ENCODE peak calls at places on chromosomes 6 and 20, in six cellular contexts. W is HL-60; D is tibial artery; J is CD8-positive, alpha-beta T cell; O is fibroblast of lung; F is colonic mucosa. L is an unnamed sample.

GRCh38 chr6:131451330-131452195 is 121.5 kb upstream of the ARG1 start:
- DNase-seq in W (no peak), D (no peak), J (no peak), O (no peak), F (no peak), L (no peak)

GRCh38 chr6:39665871-39666270 is 59.3 kb downstream of the KIF6 start:
- DNase-seq in W (no peak), D (no peak), J (no peak), O (no peak), F (no peak), L (no peak)

GRCh38 chr6:17905611-17906592 is 81.5 kb downstream of the KIF13A start:
- DNase-seq in W (no peak), D (no peak), J (no peak), O (peak), F (no peak), L (no peak)

GRCh38 chr20:51429144-51429482 is 113.4 kb downstream of the NFATC2 start:
- DNase-seq in W (no peak), D (no peak), J (no peak), O (no peak), F (no peak), L (no peak)

GRCh38 chr20:2652724-2653510 is 485 bp downstream of the NOP56 start:
- DNase-seq in W (peak), D (peak), J (peak), O (no peak), F (peak), L (peak)

GRCh38 chr6:75830959-75831885 is 82.2 kb downstream of the MYO6 start:
- DNase-seq in W (no peak), D (no peak), J (no peak), O (no peak), F (no peak), L (no peak)

GRCh38 chr6:42898891-42899361 is 16.9 kb upstream of the PTCRA start:
- DNase-seq in W (no peak), D (peak), J (peak), O (peak), F (peak), L (no peak)

GRCh38 chr6:9593566-9593965 is 821.3 kb downstream of the TFAP2A start:
- DNase-seq in W (no peak), D (no peak), J (no peak), O (no peak), F (no peak), L (no peak)

GRCh38 chr20:34316191-34316814 is 13.1 kb upstream of the AHCY start:
- DNase-seq in W (no peak), D (no peak), J (no peak), O (peak), F (no peak), L (no peak)

GRCh38 chr20:58989196-58989595 is 8.1 kb downstream of the NELFCD start:
- DNase-seq in W (no peak), D (no peak), J (no peak), O (no peak), F (no peak), L (peak)

GRCh38 chr6:21371676-21372161 is 221.8 kb upstream of the SOX4 start:
- DNase-seq in W (no peak), D (no peak), J (no peak), O (peak), F (no peak), L (no peak)

GRCh38 chr6:168347615-168348014 is 28.0 kb upstream of the DACT2 start:
- DNase-seq in W (no peak), D (no peak), J (no peak), O (no peak), F (no peak), L (no peak)

GRCh38 chr6:71531841-71532240 is 243.2 kb downstream of the OGFRL1 start:
- DNase-seq in W (no peak), D (no peak), J (no peak), O (no peak), F (no peak), L (peak)

GRCh38 chr20:2521369-2522305 is 12.9 kb upstream of the ZNF343 start:
- DNase-seq in W (no peak), D (no peak), J (no peak), O (peak), F (peak), L (peak)

GRCh38 chr6:34360556-34360955 is 31.9 kb downstream of the NUDT3 start:
- DNase-seq in W (no peak), D (no peak), J (no peak), O (peak), F (no peak), L (no peak)

GRCh38 chr6:134619789-134620188 is 301.9 kb upstream of the SGK1 start:
- DNase-seq in W (no peak), D (no peak), J (no peak), O (peak), F (no peak), L (no peak)

GRCh38 chr20:3766832-3767433 is 620 bp downstream of the ADISSP start:
- DNase-seq in W (no peak), D (no peak), J (peak), O (no peak), F (no peak), L (no peak)

GRCh38 chr20:5825136-5825719 is 75.0 kb downstream of the SHLD1 start:
- DNase-seq in W (no peak), D (no peak), J (no peak), O (no peak), F (no peak), L (no peak)

GRCh38 chr6:61711849-61712248 is 574.2 kb downstream of the KHDRBS2 start:
- DNase-seq in W (no peak), D (no peak), J (no peak), O (no peak), F (no peak), L (no peak)

GRCh38 chr6:96851858-96852257 is 14.6 kb upstream of the GPR63 start:
- DNase-seq in W (no peak), D (no peak), J (no peak), O (no peak), F (no peak), L (no peak)

GRCh38 chr20:64246616-64247311 is 8.8 kb upstream of the PCMTD2 start:
- DNase-seq in W (no peak), D (no peak), J (no peak), O (no peak), F (no peak), L (no peak)

GRCh38 chr20:10558635-10559187 is 115.1 kb downstream of the JAG1 start:
- DNase-seq in W (no peak), D (no peak), J (peak), O (peak), F (no peak), L (no peak)

GRCh38 chr20:46523696-46524328 is 10.5 kb upstream of the ZNF334 start:
- DNase-seq in W (no peak), D (no peak), J (no peak), O (peak), F (no peak), L (no peak)

GRCh38 chr6:1952726-1953360 is 292.6 kb downstream of the GMDS start:
- DNase-seq in W (no peak), D (no peak), J (no peak), O (peak), F (no peak), L (no peak)

GRCh38 chr20:38004416-38004815 is 28.8 kb downstream of the TTI1 start:
- DNase-seq in W (no peak), D (no peak), J (no peak), O (no peak), F (no peak), L (no peak)

GRCh38 chr20:37649635-37650244 is 44.1 kb upstream of the CTNNBL1 start:
- DNase-seq in W (no peak), D (no peak), J (no peak), O (no peak), F (no peak), L (no peak)

GRCh38 chr20:43658068-43658722 is 8.7 kb upstream of the MYBL2 start:
- DNase-seq in W (no peak), D (no peak), J (no peak), O (no peak), F (no peak), L (no peak)
- TF ChIP-seq CTCF in W (no peak), D (no peak), J (no peak), O (no peak), F (peak), L (no peak)

GRCh38 chr6:32815996-32816395 is 806 bp downstream of the HLA-DOB start:
- DNase-seq in W (no peak), D (no peak), J (no peak), O (no peak), F (no peak), L (no peak)
- H3K27ac ChIP-seq in W (no peak), D (no peak), J (no peak), O (no peak), F (no peak), L (no peak)

DNA sequence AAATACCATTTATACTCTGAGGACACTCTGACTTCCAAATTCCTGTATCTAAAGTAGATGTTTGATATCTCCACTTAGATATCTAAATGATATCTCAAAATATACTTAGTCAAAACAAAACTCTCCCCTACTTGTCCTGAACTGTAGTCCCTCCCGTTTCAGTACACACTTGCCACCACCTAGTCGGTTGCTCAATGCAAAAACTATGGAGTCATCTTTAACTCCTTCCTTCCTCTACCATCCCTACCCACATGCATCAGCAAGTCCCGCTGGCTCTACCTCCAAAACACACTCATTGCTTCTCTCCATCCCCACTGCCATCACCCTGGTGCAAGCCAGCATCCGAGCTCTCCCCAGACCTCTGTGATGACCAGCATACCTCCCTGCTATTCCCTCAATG is 13.2 kb downstream of the STX7 start:
- DNase-seq in W (peak), D (no peak), J (no peak), O (no peak), F (no peak), L (no peak)
- H3K4me3 ChIP-seq in W (no peak), D (no peak), J (no peak), O (no peak), F (no peak), L (no peak)

GRCh38 chr6:115765966-115766365 is 294.7 kb downstream of the FRK start:
- DNase-seq in W (no peak), D (no peak), J (no peak), O (no peak), F (no peak), L (no peak)
- TF ChIP-seq CTCF in W (no peak), D (no peak), J (no peak), O (no peak), F (no peak), L (no peak)

GRCh38 chr6:155417454-155417853 is 38.2 kb downstream of the NOX3 start:
- DNase-seq in W (no peak), D (no peak), J (no peak), O (peak), F (no peak), L (no peak)

GRCh38 chr6:155420492-155420891 is 35.1 kb downstream of the NOX3 start:
- DNase-seq in W (no peak), D (no peak), J (no peak), O (no peak), F (no peak), L (no peak)

GRCh38 chr6:155415953-155416352 is 39.7 kb downstream of the NOX3 start:
- DNase-seq in W (no peak), D (no peak), J (no peak), O (no peak), F (no peak), L (no peak)

GRCh38 chr6:155419161-155419560 is 36.5 kb downstream of the NOX3 start:
- DNase-seq in W (no peak), D (no peak), J (no peak), O (no peak), F (no peak), L (no peak)

GRCh38 chr6:155418017-155418749 is 37.5 kb downstream of the NOX3 start:
- DNase-seq in W (peak), D (peak), J (peak), O (peak), F (peak), L (no peak)
- H3K27ac ChIP-seq in W (peak), D (peak), J (peak), O (peak), F (no peak), L (no peak)

GRCh38 chr6:70520575-70520974 is 46.2 kb upstream of the SDHAF4 start:
- DNase-seq in W (no peak), D (no peak), J (no peak), O (peak), F (no peak), L (no peak)
- H3K4me3 ChIP-seq in W (no peak), D (no peak), J (no peak), O (no peak), F (no peak), L (no peak)

DNA sequence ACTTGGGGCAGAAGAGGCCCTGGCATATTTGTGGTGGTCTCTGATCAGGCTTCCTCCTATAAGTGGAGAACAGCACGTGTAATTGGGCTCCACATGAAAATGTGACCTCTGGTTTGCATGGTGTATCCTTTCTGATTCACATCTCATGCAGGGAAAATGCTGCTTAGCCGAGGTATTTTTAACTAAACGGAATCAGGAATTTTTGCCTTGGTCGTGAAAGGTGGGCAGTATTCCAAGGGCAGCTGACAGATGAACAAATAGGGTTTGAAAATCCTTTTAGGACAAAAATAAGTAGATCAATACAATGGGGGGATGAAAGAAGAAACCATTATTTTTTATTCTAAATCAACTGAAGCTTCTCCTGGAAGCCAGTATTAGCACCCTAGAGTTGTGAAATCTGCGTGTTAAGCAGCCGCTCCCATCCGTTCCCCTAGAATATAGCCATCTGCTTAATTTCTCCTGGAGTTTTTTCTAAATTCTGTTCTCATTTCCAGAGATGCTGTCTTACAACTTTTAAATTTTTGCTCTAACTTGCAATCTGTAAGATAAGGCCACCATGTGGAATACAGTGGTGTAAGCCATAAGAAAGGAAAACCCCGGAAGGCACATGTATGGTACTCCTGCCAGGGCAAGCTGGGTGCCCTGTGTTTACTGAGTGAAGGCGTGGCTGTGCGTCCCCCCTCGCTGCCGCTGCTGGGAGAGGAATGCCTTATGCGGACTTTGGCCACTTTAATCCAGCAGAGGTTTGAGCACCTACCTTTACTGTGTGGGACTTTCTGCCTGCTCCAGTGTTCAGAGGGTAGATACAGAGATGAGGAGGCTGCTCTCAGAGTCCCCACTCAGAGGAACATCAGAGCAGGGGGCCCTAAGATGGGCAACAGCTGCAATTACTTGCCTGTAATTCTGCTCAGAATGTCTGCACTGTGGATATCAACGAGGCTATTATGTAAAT is 52.4 kb downstream of the SYNJ2 start:
- DNase-seq in W (no peak), D (peak), J (no peak), O (no peak), F (peak), L (no peak)
- TF ChIP-seq CTCF in W (no peak), D (no peak), J (no peak), O (no peak), F (no peak), L (no peak)

GRCh38 chr6:31580807-31581437 is 1.3 kb downstream of the LTB start:
- DNase-seq in W (peak), D (peak), J (peak), O (peak), F (peak), L (peak)
- H3K27ac ChIP-seq in W (peak), D (peak), J (peak), O (peak), F (peak), L (peak)

L was measured in dorsolateral prefrontal cortex.